ENCODE peak calls at places on chromosomes 6 and 20, in seven cellular contexts. One of them, this sample, is unnamed.

GRCh38 chr6:20812776-20813175 is 278.5 kb downstream of the CDKAL1 start:
- DNase-seq in pancreas: no peak
- DNase-seq in A549: no peak
- DNase-seq in IMR-90: no peak
- DNase-seq in left ventricle myocardium inferior: no peak
- DNase-seq in PC-3: no peak
- DNase-seq in heart right ventricle: no peak
- DNase-seq in this sample: no peak

GRCh38 chr6:148758492-148758891 is 11.7 kb downstream of the UST start:
- DNase-seq in pancreas: no peak
- DNase-seq in A549: no peak
- DNase-seq in IMR-90: no peak
- DNase-seq in left ventricle myocardium inferior: no peak
- DNase-seq in PC-3: no peak
- DNase-seq in heart right ventricle: peak
- DNase-seq in this sample: no peak

GRCh38 chr6:116278853-116279231 is 888 bp downstream of the TSPYL1 start:
- DNase-seq in pancreas: peak
- DNase-seq in A549: peak
- DNase-seq in IMR-90: peak
- DNase-seq in left ventricle myocardium inferior: peak
- DNase-seq in PC-3: no peak
- DNase-seq in heart right ventricle: peak
- DNase-seq in this sample: no peak

GRCh38 chr20:25336561-25337422 is 53.8 kb downstream of the ABHD12 start:
- DNase-seq in pancreas: no peak
- DNase-seq in A549: peak
- DNase-seq in IMR-90: peak
- DNase-seq in left ventricle myocardium inferior: no peak
- DNase-seq in PC-3: peak
- DNase-seq in heart right ventricle: peak
- DNase-seq in this sample: peak

GRCh38 chr20:31925631-31926030 is 26.2 kb downstream of the PDRG1 start:
- DNase-seq in pancreas: no peak
- DNase-seq in A549: no peak
- DNase-seq in IMR-90: no peak
- DNase-seq in left ventricle myocardium inferior: no peak
- DNase-seq in PC-3: no peak
- DNase-seq in heart right ventricle: no peak
- DNase-seq in this sample: no peak

GRCh38 chr6:111922454-111923297 is 49.4 kb upstream of the FYN start:
- DNase-seq in pancreas: no peak
- DNase-seq in A549: no peak
- DNase-seq in IMR-90: peak
- DNase-seq in left ventricle myocardium inferior: no peak
- DNase-seq in PC-3: peak
- DNase-seq in heart right ventricle: no peak
- DNase-seq in this sample: peak

GRCh38 chr20:2559641-2560040 is 23.3 kb downstream of the TMC2 start:
- DNase-seq in pancreas: no peak
- DNase-seq in A549: no peak
- DNase-seq in IMR-90: no peak
- DNase-seq in left ventricle myocardium inferior: no peak
- DNase-seq in PC-3: no peak
- DNase-seq in heart right ventricle: no peak
- DNase-seq in this sample: no peak

GRCh38 chr6:26383624-26384417 is 913 bp downstream of the BTN2A2 start:
- DNase-seq in pancreas: peak
- DNase-seq in A549: peak
- DNase-seq in IMR-90: peak
- DNase-seq in left ventricle myocardium inferior: no peak
- DNase-seq in PC-3: peak
- DNase-seq in heart right ventricle: no peak
- DNase-seq in this sample: no peak

GRCh38 chr6:77089776-77090175 is 373.5 kb downstream of the HTR1B start:
- DNase-seq in pancreas: no peak
- DNase-seq in A549: no peak
- DNase-seq in IMR-90: peak
- DNase-seq in left ventricle myocardium inferior: no peak
- DNase-seq in PC-3: no peak
- DNase-seq in heart right ventricle: no peak
- DNase-seq in this sample: peak

GRCh38 chr20:25695532-25696383 is 895 bp downstream of the ZNF337 start:
- DNase-seq in pancreas: no peak
- DNase-seq in A549: no peak
- DNase-seq in IMR-90: no peak
- DNase-seq in left ventricle myocardium inferior: no peak
- DNase-seq in PC-3: peak
- DNase-seq in heart right ventricle: peak
- DNase-seq in this sample: no peak

DNA sequence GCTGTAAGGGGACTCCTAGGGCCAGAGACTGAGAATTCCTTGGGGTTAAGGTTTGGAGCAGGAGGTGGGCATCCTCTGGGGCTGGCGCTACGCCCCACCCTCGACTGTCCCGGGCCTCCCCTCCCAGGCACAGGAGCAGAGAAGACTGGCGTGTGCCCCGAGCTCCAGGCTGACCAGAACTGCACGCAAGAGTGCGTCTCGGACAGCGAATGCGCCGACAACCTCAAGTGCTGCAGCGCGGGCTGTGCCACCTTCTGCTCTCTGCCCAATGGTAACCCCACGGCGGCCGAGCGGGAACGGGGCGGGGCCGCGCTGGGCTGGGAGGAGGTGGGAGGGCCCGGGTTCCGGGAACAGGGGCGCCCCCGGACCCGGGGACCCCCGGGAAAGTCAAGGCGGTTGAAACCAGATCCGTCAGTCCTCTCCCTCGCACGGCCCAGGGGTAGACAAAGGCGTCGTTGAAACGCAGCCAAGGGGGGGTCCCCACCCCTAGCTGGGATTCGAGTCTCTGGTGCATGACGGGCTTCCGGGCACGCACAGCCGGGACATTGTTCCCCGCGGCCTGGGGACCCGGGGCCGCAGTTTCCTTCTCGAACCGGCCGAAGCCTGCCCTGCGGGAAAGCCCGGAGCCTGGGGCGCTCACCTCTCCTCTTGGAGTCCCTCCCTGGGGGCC is 844 bp downstream of the WFDC2 start:
- DNase-seq in pancreas: peak
- DNase-seq in A549: no peak
- DNase-seq in IMR-90: no peak
- DNase-seq in left ventricle myocardium inferior: no peak
- DNase-seq in PC-3: no peak
- DNase-seq in heart right ventricle: no peak
- DNase-seq in this sample: no peak
- H3K27ac ChIP-seq in pancreas: peak
- H3K27ac ChIP-seq in A549: no peak
- H3K27ac ChIP-seq in IMR-90: no peak
- H3K27ac ChIP-seq in left ventricle myocardium inferior: peak
- H3K27ac ChIP-seq in PC-3: no peak
- H3K27ac ChIP-seq in heart right ventricle: peak
- H3K27ac ChIP-seq in this sample: no peak

DNA sequence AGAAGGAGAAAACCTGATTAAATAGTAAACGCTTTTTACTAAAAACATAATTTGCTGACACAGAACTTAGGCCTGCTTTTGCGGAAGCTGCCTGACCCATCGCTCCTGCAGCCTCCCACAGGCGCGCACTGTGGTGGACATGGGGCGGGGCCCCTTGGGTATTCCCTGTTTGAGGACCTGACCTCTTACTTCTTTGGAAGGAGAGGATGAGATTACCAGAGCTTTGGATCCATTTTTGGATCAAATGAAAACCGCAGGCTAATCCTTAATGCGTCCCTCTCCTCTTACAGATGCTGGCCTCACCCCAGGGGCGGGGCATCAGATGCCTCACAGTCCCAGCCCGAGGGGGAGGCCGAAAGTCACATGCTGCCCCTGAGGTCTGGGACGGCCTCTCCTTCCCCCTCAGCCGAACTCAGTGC is 151.0 kb downstream of the SCML4 start:
- DNase-seq in pancreas: no peak
- DNase-seq in A549: no peak
- DNase-seq in IMR-90: no peak
- DNase-seq in left ventricle myocardium inferior: peak
- DNase-seq in PC-3: no peak
- DNase-seq in heart right ventricle: peak
- DNase-seq in this sample: no peak
- H3K27ac ChIP-seq in pancreas: no peak
- H3K27ac ChIP-seq in A549: no peak
- H3K27ac ChIP-seq in IMR-90: no peak
- H3K27ac ChIP-seq in left ventricle myocardium inferior: peak
- H3K27ac ChIP-seq in PC-3: no peak
- H3K27ac ChIP-seq in heart right ventricle: no peak
- H3K27ac ChIP-seq in this sample: no peak

GRCh38 chr6:166955121-166955864 is 1.1 kb downstream of the RNASET2 start:
- DNase-seq in pancreas: no peak
- DNase-seq in A549: peak
- DNase-seq in IMR-90: no peak
- DNase-seq in left ventricle myocardium inferior: peak
- DNase-seq in PC-3: peak
- DNase-seq in heart right ventricle: no peak
- DNase-seq in this sample: no peak
- H3K27ac ChIP-seq in pancreas: peak
- H3K27ac ChIP-seq in A549: peak
- H3K27ac ChIP-seq in IMR-90: no peak
- H3K27ac ChIP-seq in left ventricle myocardium inferior: peak
- H3K27ac ChIP-seq in PC-3: no peak
- H3K27ac ChIP-seq in heart right ventricle: peak
- H3K27ac ChIP-seq in this sample: no peak

DNA sequence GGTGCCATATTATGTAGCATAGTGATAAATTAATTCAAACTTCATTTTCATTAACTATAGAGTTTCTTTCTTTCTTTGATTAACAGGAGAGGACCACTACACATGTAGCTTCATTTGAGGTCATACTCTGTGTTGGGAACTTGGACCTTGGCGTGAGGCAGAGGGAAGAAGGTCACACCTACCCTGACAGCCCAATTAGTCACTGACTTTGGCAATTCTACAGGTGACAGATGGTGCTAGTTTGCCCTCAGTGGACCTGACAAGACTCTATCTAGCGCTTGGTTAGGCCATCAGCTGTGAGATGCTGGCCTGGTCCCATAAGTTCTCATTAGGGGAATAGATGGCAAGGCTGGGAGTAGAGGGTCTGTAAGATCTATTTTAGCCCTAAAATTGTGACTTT is 14.2 kb downstream of the SLX4IP start:
- DNase-seq in pancreas: no peak
- DNase-seq in A549: no peak
- DNase-seq in IMR-90: no peak
- DNase-seq in left ventricle myocardium inferior: no peak
- DNase-seq in PC-3: no peak
- DNase-seq in heart right ventricle: no peak
- DNase-seq in this sample: no peak
- H3K27ac ChIP-seq in pancreas: no peak
- H3K27ac ChIP-seq in A549: peak
- H3K27ac ChIP-seq in IMR-90: no peak
- H3K27ac ChIP-seq in left ventricle myocardium inferior: no peak
- H3K27ac ChIP-seq in PC-3: no peak
- H3K27ac ChIP-seq in heart right ventricle: no peak
- H3K27ac ChIP-seq in this sample: no peak

GRCh38 chr6:87182940-87183339 is 27.6 kb downstream of the ZNF292 start:
- DNase-seq in pancreas: no peak
- DNase-seq in A549: no peak
- DNase-seq in IMR-90: no peak
- DNase-seq in left ventricle myocardium inferior: no peak
- DNase-seq in PC-3: no peak
- DNase-seq in heart right ventricle: no peak
- DNase-seq in this sample: no peak
- H3K27ac ChIP-seq in pancreas: no peak
- H3K27ac ChIP-seq in A549: no peak
- H3K27ac ChIP-seq in IMR-90: no peak
- H3K27ac ChIP-seq in left ventricle myocardium inferior: no peak
- H3K27ac ChIP-seq in PC-3: no peak
- H3K27ac ChIP-seq in heart right ventricle: no peak
- H3K27ac ChIP-seq in this sample: no peak

GRCh38 chr6:158037021-158037420 is 55.4 kb downstream of the SYNJ2 start:
- DNase-seq in pancreas: no peak
- DNase-seq in A549: no peak
- DNase-seq in IMR-90: no peak
- DNase-seq in left ventricle myocardium inferior: peak
- DNase-seq in PC-3: no peak
- DNase-seq in heart right ventricle: no peak
- DNase-seq in this sample: no peak
- H3K27ac ChIP-seq in pancreas: no peak
- H3K27ac ChIP-seq in A549: peak
- H3K27ac ChIP-seq in IMR-90: no peak
- H3K27ac ChIP-seq in left ventricle myocardium inferior: no peak
- H3K27ac ChIP-seq in PC-3: no peak
- H3K27ac ChIP-seq in heart right ventricle: no peak
- H3K27ac ChIP-seq in this sample: no peak

GRCh38 chr6:43273707-43274106 is 24.4 kb upstream of the SLC22A7 start:
- DNase-seq in pancreas: no peak
- DNase-seq in A549: no peak
- DNase-seq in IMR-90: no peak
- DNase-seq in left ventricle myocardium inferior: no peak
- DNase-seq in PC-3: no peak
- DNase-seq in heart right ventricle: no peak
- DNase-seq in this sample: no peak

GRCh38 chr6:43274127-43274915 is 23.7 kb upstream of the SLC22A7 start:
- DNase-seq in pancreas: no peak
- DNase-seq in A549: no peak
- DNase-seq in IMR-90: no peak
- DNase-seq in left ventricle myocardium inferior: no peak
- DNase-seq in PC-3: no peak
- DNase-seq in heart right ventricle: no peak
- DNase-seq in this sample: no peak

GRCh38 chr6:43276180-43277082 is 21.6 kb upstream of the SLC22A7 start:
- DNase-seq in pancreas: peak
- DNase-seq in A549: no peak
- DNase-seq in IMR-90: no peak
- DNase-seq in left ventricle myocardium inferior: no peak
- DNase-seq in PC-3: no peak
- DNase-seq in heart right ventricle: no peak
- DNase-seq in this sample: no peak

GRCh38 chr6:43275782-43276179 is 22.3 kb upstream of the SLC22A7 start:
- DNase-seq in pancreas: peak
- DNase-seq in A549: no peak
- DNase-seq in IMR-90: no peak
- DNase-seq in left ventricle myocardium inferior: no peak
- DNase-seq in PC-3: no peak
- DNase-seq in heart right ventricle: no peak
- DNase-seq in this sample: no peak

GRCh38 chr6:43274916-43275597 is 23.0 kb upstream of the SLC22A7 start:
- DNase-seq in pancreas: peak
- DNase-seq in A549: no peak
- DNase-seq in IMR-90: no peak
- DNase-seq in left ventricle myocardium inferior: no peak
- DNase-seq in PC-3: no peak
- DNase-seq in heart right ventricle: no peak
- DNase-seq in this sample: no peak
- H3K27ac ChIP-seq in pancreas: no peak
- H3K27ac ChIP-seq in A549: peak
- H3K27ac ChIP-seq in IMR-90: no peak
- H3K27ac ChIP-seq in left ventricle myocardium inferior: no peak
- H3K27ac ChIP-seq in PC-3: no peak
- H3K27ac ChIP-seq in heart right ventricle: no peak
- H3K27ac ChIP-seq in this sample: no peak

This sample was measured in epithelial cell of prostate.